ENCODE peak calls at places on chromosomes 11 and 22, in eight cellular contexts. T, G, X, I, U, H, Y and V are unnamed samples.

GRCh38 chr22:38314140-38314991 is 2.9 kb downstream of the CSNK1E start:
- DNase-seq in T (no peak), G (no peak), X (no peak), I (no peak), U (no peak), H (no peak), Y (no peak), V (no peak)

GRCh38 chr11:128324531-128325141 is 262.7 kb downstream of the ETS1 start:
- DNase-seq in T (no peak), G (peak), X (no peak), I (no peak), U (no peak), H (no peak), Y (no peak), V (no peak)

GRCh38 chr22:47225080-47225930 is 462.9 kb downstream of the TBC1D22A start:
- DNase-seq in T (no peak), G (no peak), X (no peak), I (no peak), U (no peak), H (no peak), Y (no peak), V (no peak)

GRCh38 chr11:3169235-3169951 is 4.3 kb upstream of the OSBPL5 start:
- DNase-seq in T (peak), G (peak), X (peak), I (no peak), U (no peak), H (peak), Y (peak), V (peak)

GRCh38 chr11:93704237-93704636 is 37.1 kb downstream of the TAF1D start:
- DNase-seq in T (no peak), G (no peak), X (no peak), I (no peak), U (no peak), H (no peak), Y (no peak), V (no peak)

GRCh38 chr22:46180370-46181137 is 30.2 kb downstream of the PPARA start:
- DNase-seq in T (no peak), G (no peak), X (no peak), I (no peak), U (no peak), H (no peak), Y (no peak), V (no peak)

GRCh38 chr11:29448246-29448877 is 568.5 kb downstream of the KCNA4 start:
- DNase-seq in T (peak), G (no peak), X (no peak), I (no peak), U (no peak), H (peak), Y (no peak), V (no peak)

GRCh38 chr22:29080061-29080975 is 7.5 kb downstream of the KREMEN1 start:
- DNase-seq in T (no peak), G (peak), X (no peak), I (no peak), U (no peak), H (peak), Y (no peak), V (no peak)

GRCh38 chr11:116513894-116514293 is 258.9 kb downstream of the BUD13 start:
- DNase-seq in T (peak), G (no peak), X (no peak), I (no peak), U (no peak), H (peak), Y (peak), V (no peak)

GRCh38 chr11:35372565-35373283 is 46.6 kb downstream of the SLC1A2 start:
- DNase-seq in T (no peak), G (no peak), X (no peak), I (no peak), U (no peak), H (no peak), Y (no peak), V (no peak)

GRCh38 chr11:28086569-28086968 is 21.4 kb downstream of the KIF18A start:
- DNase-seq in T (no peak), G (no peak), X (no peak), I (no peak), U (no peak), H (no peak), Y (no peak), V (no peak)

GRCh38 chr11:19808076-19808911 is 95.7 kb downstream of the NAV2 start:
- DNase-seq in T (no peak), G (no peak), X (no peak), I (no peak), U (no peak), H (no peak), Y (no peak), V (no peak)

GRCh38 chr22:24134090-24134846 is 47.0 kb upstream of the SUSD2 start:
- DNase-seq in T (no peak), G (no peak), X (no peak), I (no peak), U (peak), H (no peak), Y (no peak), V (no peak)

GRCh38 chr11:119030329-119031047 is at the start of gene SLC37A4:
- DNase-seq in T (peak), G (peak), X (peak), I (peak), U (peak), H (peak), Y (peak), V (peak)

GRCh38 chr11:29534831-29535230 is 482.0 kb downstream of the KCNA4 start:
- DNase-seq in T (no peak), G (no peak), X (no peak), I (no peak), U (no peak), H (no peak), Y (no peak), V (no peak)

GRCh38 chr22:33302049-33302545 is 243.9 kb upstream of the SYN3 start:
- DNase-seq in T (peak), G (peak), X (peak), I (peak), U (peak), H (peak), Y (peak), V (peak)

GRCh38 chr11:66739983-66740382 is 11.0 kb upstream of the SPTBN2 start:
- DNase-seq in T (no peak), G (no peak), X (no peak), I (no peak), U (no peak), H (no peak), Y (no peak), V (no peak)

GRCh38 chr22:28369849-28370248 is 309.8 kb downstream of the TTC28 start:
- DNase-seq in T (no peak), G (no peak), X (no peak), I (no peak), U (no peak), H (no peak), Y (no peak), V (no peak)

GRCh38 chr22:46742576-46743221 is 4.6 kb upstream of the CERK start:
- DNase-seq in T (no peak), G (no peak), X (no peak), I (no peak), U (no peak), H (no peak), Y (no peak), V (no peak)

GRCh38 chr22:47150426-47150825 is 388.0 kb downstream of the TBC1D22A start:
- DNase-seq in T (no peak), G (no peak), X (no peak), I (no peak), U (no peak), H (no peak), Y (no peak), V (no peak)

GRCh38 chr22:40487663-40488249 is 117.4 kb downstream of the SGSM3 start:
- DNase-seq in T (no peak), G (no peak), X (no peak), I (no peak), U (no peak), H (no peak), Y (no peak), V (no peak)

GRCh38 chr11:97746832-97747231 is 1273.9 kb upstream of the CNTN5 start:
- DNase-seq in T (no peak), G (no peak), X (no peak), I (no peak), U (no peak), H (no peak), Y (no peak), V (no peak)

GRCh38 chr11:134561348-134561720 is 149.3 kb upstream of the B3GAT1 start:
- DNase-seq in T (no peak), G (no peak), X (no peak), I (no peak), U (no peak), H (no peak), Y (no peak), V (peak)

GRCh38 chr11:126079640-126080205 is 17.1 kb upstream of the CDON start:
- DNase-seq in T (no peak), G (no peak), X (no peak), I (no peak), U (no peak), H (peak), Y (no peak), V (no peak)

GRCh38 chr11:92211576-92212167 is 12.9 kb upstream of the FAT3 start:
- DNase-seq in T (no peak), G (no peak), X (no peak), I (no peak), U (no peak), H (peak), Y (peak), V (no peak)

GRCh38 chr22:19875061-19875530 is 20.4 kb upstream of the GNB1L start:
- DNase-seq in T (no peak), G (peak), X (peak), I (no peak), U (no peak), H (peak), Y (peak), V (peak)

GRCh38 chr11:13440100-13440855 is 22.7 kb downstream of the BTBD10 start:
- DNase-seq in T (peak), G (no peak), X (no peak), I (no peak), U (no peak), H (peak), Y (no peak), V (no peak)

GRCh38 chr22:42296381-42296853 is 26.0 kb upstream of the TCF20 start:
- DNase-seq in T (no peak), G (no peak), X (peak), I (no peak), U (no peak), H (peak), Y (no peak), V (no peak)

GRCh38 chr11:46594785-46595184 is 962 bp upstream of the AMBRA1 start:
- DNase-seq in T (no peak), G (no peak), X (no peak), I (no peak), U (no peak), H (no peak), Y (no peak), V (no peak)
- TF ChIP-seq POLR2A in T (no peak), G (no peak), X (no peak), I (no peak), U (no peak), H (no peak), Y (no peak), V (no peak)

GRCh38 chr11:18012314-18012905 is 437 bp downstream of the SERGEF start:
- DNase-seq in T (no peak), G (peak), X (peak), I (no peak), U (peak), H (peak), Y (no peak), V (no peak)

GRCh38 chr11:18011633-18012313 is 1.1 kb downstream of the SERGEF start:
- DNase-seq in T (no peak), G (no peak), X (no peak), I (no peak), U (no peak), H (no peak), Y (no peak), V (no peak)

GRCh38 chr11:18014876-18015275 is 2.0 kb upstream of the SERGEF start:
- DNase-seq in T (no peak), G (no peak), X (no peak), I (no peak), U (no peak), H (no peak), Y (no peak), V (no peak)

GRCh38 chr11:18013790-18014507 is 1.1 kb upstream of the SERGEF start:
- DNase-seq in T (no peak), G (no peak), X (no peak), I (no peak), U (peak), H (peak), Y (no peak), V (no peak)

DNA sequence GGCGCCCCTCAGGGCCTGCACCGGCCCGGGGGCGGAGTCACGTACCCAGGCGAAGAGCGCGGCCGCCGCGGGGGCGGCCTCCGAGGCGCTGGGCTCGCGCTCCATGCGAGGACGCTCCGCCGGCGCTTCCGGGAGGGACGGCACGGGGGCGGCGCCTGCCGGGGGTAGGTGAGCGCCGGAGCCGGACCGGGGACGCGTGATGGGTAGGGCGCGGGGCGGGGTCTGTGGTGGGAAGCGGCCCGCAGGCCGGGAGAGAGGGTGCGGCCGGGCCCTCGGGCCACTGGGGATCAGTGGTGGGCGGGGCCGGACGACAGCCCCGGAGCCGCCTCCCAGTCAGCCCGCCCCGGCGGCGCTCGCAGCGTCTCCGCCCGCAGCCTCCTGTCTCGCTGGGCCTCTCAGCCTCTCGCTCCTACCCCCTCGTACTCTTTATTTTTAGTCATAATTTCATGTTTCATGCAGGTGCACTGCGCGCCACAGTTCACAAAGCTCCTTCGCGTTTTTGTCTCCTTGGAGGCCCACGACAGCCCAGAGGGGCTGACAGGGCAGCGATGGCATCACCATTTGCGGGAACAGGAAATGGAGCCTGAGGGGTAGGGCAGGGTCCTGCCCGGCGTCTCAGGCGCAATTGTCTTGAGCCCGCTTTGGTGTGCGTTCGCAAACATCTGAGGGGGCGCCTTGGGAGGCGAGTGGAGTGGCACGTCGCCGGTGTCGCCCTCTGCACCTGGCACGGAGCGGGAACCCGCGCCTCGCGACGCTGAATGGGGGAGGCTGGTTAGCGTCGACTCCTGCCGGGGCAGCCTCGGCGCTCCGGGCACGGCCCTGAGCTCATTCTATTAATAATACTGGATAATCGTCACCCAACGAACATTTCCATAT is at the start of gene SERGEF:
- DNase-seq in T (peak), G (peak), X (peak), I (peak), U (peak), H (peak), Y (peak), V (peak)
- TF ChIP-seq POLR2A in T (peak), G (peak), X (no peak), I (peak), U (peak), H (peak), Y (peak), V (no peak)

DNA sequence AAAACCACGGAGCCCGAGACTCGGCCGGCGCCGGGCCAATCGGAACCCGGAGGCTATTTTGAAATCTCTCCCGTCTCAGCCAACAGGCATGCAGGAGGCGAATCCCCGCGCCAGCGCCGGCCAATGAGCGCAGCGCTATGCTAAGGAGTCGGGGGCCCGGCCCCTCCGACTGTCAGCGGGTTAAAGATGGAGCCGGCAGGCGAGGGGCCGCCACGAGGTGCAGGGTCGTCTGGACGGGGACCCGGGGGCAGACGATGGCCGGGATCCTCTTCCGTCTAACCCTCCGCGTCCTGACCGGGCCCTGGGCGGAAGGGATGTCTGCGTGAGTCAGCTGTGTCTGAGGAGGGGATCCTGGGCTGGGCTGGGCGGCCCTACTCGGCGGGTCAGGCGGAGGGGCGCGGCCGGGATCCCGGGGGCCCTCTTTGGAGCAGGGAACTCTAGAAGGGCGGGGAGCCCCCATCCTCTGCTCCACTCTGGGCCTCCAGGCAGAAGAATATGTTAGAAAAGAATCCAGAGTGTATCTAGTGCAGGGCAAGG is 10.0 kb downstream of the SDF2L1 start:
- DNase-seq in T (peak), G (peak), X (peak), I (peak), U (peak), H (peak), Y (peak), V (peak)
- TF ChIP-seq POLR2A in T (no peak), G (no peak), X (no peak), I (no peak), U (no peak), H (no peak), Y (no peak), V (no peak)

DNA sequence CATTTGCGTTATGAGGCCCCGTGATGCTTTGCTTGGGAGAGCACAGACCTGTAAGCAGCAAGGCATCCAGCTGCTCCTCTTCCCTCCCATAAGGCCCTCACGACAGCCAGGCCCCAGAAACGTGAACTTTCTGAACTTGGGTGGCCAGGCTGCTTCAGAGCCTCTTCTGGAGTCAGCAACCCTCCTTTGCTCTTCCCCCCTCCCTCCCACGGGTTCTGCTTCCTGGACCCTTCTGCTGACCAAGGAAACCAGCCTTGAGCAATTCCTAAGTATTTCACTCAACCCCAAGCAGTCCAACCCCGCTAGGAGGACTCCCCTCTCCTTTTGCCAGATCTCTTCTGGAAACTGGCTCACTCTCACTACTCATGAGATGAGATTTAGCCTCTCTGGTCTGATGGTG is 86.1 kb downstream of the UBASH3B start:
- DNase-seq in T (no peak), G (peak), X (peak), I (no peak), U (no peak), H (no peak), Y (peak), V (no peak)
- TF ChIP-seq POLR2A in T (no peak), G (no peak), X (no peak), I (no peak), U (no peak), H (no peak), Y (peak), V (no peak)

GRCh38 chr11:79059171-79059570 is 381.7 kb downstream of the TENM4 start:
- DNase-seq in T (no peak), G (no peak), X (no peak), I (no peak), U (no peak), H (no peak), Y (no peak), V (no peak)
- TF ChIP-seq POLR2A in T (no peak), G (no peak), X (no peak), I (no peak), U (no peak), H (no peak), Y (no peak), V (no peak)

GRCh38 chr11:64251722-64251985 is 324 bp downstream of the PLCB3 start:
- DNase-seq in T (no peak), G (no peak), X (no peak), I (no peak), U (no peak), H (no peak), Y (peak), V (no peak)

GRCh38 chr11:64249563-64250405 is 1.5 kb upstream of the PLCB3 start:
- DNase-seq in T (no peak), G (no peak), X (no peak), I (no peak), U (no peak), H (no peak), Y (no peak), V (no peak)

GRCh38 chr11:64250875-64251721 is at the start of gene PLCB3:
- DNase-seq in T (no peak), G (no peak), X (no peak), I (no peak), U (no peak), H (peak), Y (peak), V (no peak)

GRCh38 chr11:64249038-64249437 is 2.3 kb upstream of the PLCB3 start:
- DNase-seq in T (no peak), G (no peak), X (no peak), I (no peak), U (no peak), H (no peak), Y (no peak), V (no peak)

GRCh38 chr11:64250406-64250874 is 890 bp upstream of the PLCB3 start:
- DNase-seq in T (no peak), G (no peak), X (no peak), I (no peak), U (no peak), H (no peak), Y (peak), V (no peak)
- TF ChIP-seq POLR2A in T (no peak), G (no peak), X (no peak), I (no peak), U (no peak), H (no peak), Y (no peak), V (no peak)

GRCh38 chr22:50613291-50613981 is 12.8 kb downstream of the MAPK8IP2 start:
- DNase-seq in T (peak), G (peak), X (peak), I (no peak), U (peak), H (peak), Y (peak), V (no peak)
- TF ChIP-seq POLR2A in T (no peak), G (no peak), X (no peak), I (no peak), U (no peak), H (peak), Y (peak), V (no peak)

GRCh38 chr11:73870261-73870660 is 6.4 kb downstream of the COA4 start:
- DNase-seq in T (no peak), G (no peak), X (no peak), I (no peak), U (no peak), H (no peak), Y (no peak), V (no peak)

GRCh38 chr11:73862971-73863370 is 13.7 kb downstream of the COA4 start:
- DNase-seq in T (no peak), G (no peak), X (no peak), I (no peak), U (no peak), H (no peak), Y (no peak), V (no peak)

GRCh38 chr11:73869234-73869949 is 7.3 kb downstream of the COA4 start:
- DNase-seq in T (no peak), G (no peak), X (no peak), I (no peak), U (no peak), H (no peak), Y (peak), V (no peak)

GRCh38 chr11:73866095-73866579 is 10.5 kb downstream of the COA4 start:
- DNase-seq in T (no peak), G (no peak), X (no peak), I (no peak), U (peak), H (no peak), Y (no peak), V (no peak)

GRCh38 chr11:73866586-73866996 is 10.1 kb downstream of the COA4 start:
- DNase-seq in T (peak), G (peak), X (peak), I (no peak), U (peak), H (no peak), Y (no peak), V (no peak)
- TF ChIP-seq POLR2A in T (no peak), G (no peak), X (no peak), I (no peak), U (no peak), H (no peak), Y (no peak), V (no peak)

GRCh38 chr11:123428221-123428631 is 1.8 kb upstream of the GRAMD1B start:
- DNase-seq in T (no peak), G (peak), X (no peak), I (no peak), U (peak), H (no peak), Y (no peak), V (no peak)

GRCh38 chr11:123429336-123429735 is 733 bp upstream of the GRAMD1B start:
- DNase-seq in T (no peak), G (no peak), X (no peak), I (no peak), U (no peak), H (no peak), Y (no peak), V (peak)

GRCh38 chr11:123431619-123432018 is 1.6 kb downstream of the GRAMD1B start:
- DNase-seq in T (no peak), G (no peak), X (no peak), I (no peak), U (no peak), H (no peak), Y (no peak), V (no peak)

GRCh38 chr11:123430736-123431356 is 777 bp downstream of the GRAMD1B start:
- DNase-seq in T (no peak), G (peak), X (peak), I (no peak), U (peak), H (peak), Y (peak), V (peak)

GRCh38 chr11:123429851-123430735 is at the start of gene GRAMD1B:
- DNase-seq in T (no peak), G (no peak), X (peak), I (no peak), U (peak), H (peak), Y (peak), V (no peak)
- TF ChIP-seq POLR2A in T (no peak), G (no peak), X (no peak), I (no peak), U (no peak), H (peak), Y (no peak), V (no peak)